ENCODE peak calls at places on chromosomes 11 and 22, in seven cellular contexts. D is Peyer's patch, Y is HCT116, F is prostate gland, K is transverse colon, E is suprapubic skin, P is IMR-90. Z is an unnamed sample. For H3K36me3, the result is how much of the 10 kb centered on the place peaks cover.

GRCh38 chr11:19242184-19242932 is 1.6 kb upstream of the E2F8 start:
- DNase-seq in Y (no peak), P (no peak), D (no peak), F (no peak), E (no peak), K (peak), Z (peak)

GRCh38 chr22:24420072-24420976 is 7.1 kb upstream of the ADORA2A start:
- DNase-seq in P (no peak), K (no peak), Y (no peak), F (no peak), E (no peak), D (no peak), Z (peak)

GRCh38 chr11:102555091-102555490 is 24.5 kb upstream of the MMP7 start:
- DNase-seq in E (no peak), P (no peak), D (no peak), F (no peak), K (no peak), Y (no peak), Z (no peak)

GRCh38 chr22:39574779-39575551 is 4.4 kb downstream of the CACNA1I start:
- DNase-seq in Y (peak), E (no peak), K (no peak), P (peak), D (no peak), F (no peak), Z (no peak)

GRCh38 chr11:127017482-127017881 is 16.9 kb upstream of the KIRREL3 start:
- DNase-seq in P (peak), Y (no peak), E (no peak), F (no peak), K (no peak), D (no peak), Z (no peak)

GRCh38 chr11:47186076-47186936 is at the start of gene PACSIN3:
- DNase-seq in E (no peak), D (peak), Y (no peak), F (no peak), P (peak), K (peak), Z (peak)

GRCh38 chr11:109946322-109946846 is 146.8 kb upstream of the ZC3H12C start:
- DNase-seq in Y (peak), F (peak), E (peak), D (peak), K (peak), P (peak), Z (peak)

GRCh38 chr11:70005107-70005818 is 72.9 kb upstream of the ANO1 start:
- DNase-seq in Y (no peak), D (no peak), E (no peak), F (no peak), K (no peak), P (peak), Z (no peak)

GRCh38 chr11:66281776-66282467 is 3.9 kb downstream of the CNIH2 start:
- DNase-seq in P (no peak), E (no peak), D (no peak), K (no peak), Y (no peak), F (no peak), Z (no peak)

GRCh38 chr11:66284526-66285078 is 4.3 kb downstream of the YIF1A start:
- DNase-seq in D (no peak), Y (no peak), F (no peak), E (no peak), K (no peak), P (no peak), Z (no peak)

GRCh38 chr11:66282468-66283455 is 4.8 kb downstream of the CNIH2 start:
- DNase-seq in K (peak), P (peak), D (peak), E (peak), Y (peak), F (peak), Z (peak)

GRCh38 chr11:66285250-66285947 is 3.5 kb downstream of the YIF1A start:
- DNase-seq in F (no peak), P (no peak), E (no peak), Y (no peak), K (no peak), D (no peak), Z (no peak)

DNA sequence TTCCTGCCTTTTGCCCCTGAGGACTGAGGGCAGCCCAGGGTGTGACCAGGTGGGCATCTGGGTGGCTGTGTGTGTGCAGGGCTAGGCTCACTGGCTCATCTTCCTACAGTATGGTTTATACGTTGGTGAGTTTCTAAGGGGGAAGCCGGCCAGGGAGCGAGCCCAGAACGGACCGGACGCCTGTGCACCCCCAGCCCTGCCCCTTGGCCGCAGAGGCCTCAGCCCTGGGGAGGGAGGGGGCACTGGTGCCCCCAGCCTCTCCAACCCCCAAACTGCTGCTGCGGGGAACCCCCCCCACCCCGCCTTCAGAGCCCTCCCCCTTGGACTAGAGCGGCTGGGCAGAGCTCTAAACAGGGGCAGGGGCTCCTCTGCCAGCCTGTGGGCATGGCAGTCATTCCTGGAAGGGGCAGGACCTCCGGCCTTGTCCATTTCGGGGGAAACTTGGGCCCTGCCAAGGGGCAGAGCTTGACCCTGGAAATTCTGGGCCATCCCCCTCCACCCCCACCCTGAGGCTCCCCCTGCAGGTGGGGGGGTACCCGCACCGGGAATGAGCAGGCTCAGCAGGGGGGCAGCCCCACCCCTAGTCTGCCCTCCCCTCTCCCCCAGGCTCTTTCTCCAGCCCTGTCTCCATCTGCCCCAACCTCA is 5.4 kb downstream of the YIF1A start:
- DNase-seq in E (no peak), K (no peak), Y (no peak), P (no peak), D (no peak), F (no peak), Z (no peak)
- TF ChIP-seq POLR2A in E (no peak), K (no peak), Y (no peak), P (no peak), D (no peak), F (no peak), Z (no peak)

GRCh38 chr11:27930946-27931345 is 177.0 kb downstream of the KIF18A start:
- DNase-seq in K (no peak), E (no peak), P (no peak), F (no peak), D (no peak), Y (no peak), Z (no peak)
- TF ChIP-seq CTCF in K (no peak), E (no peak), P (no peak), F (no peak), D (no peak), Y (no peak), Z (no peak)

GRCh38 chr22:43802897-43803495 is 9.1 kb downstream of the EFCAB6 start:
- DNase-seq in P (no peak), F (no peak), Y (no peak), K (no peak), E (no peak), D (no peak), Z (no peak)
- H3K36me3 ChIP-seq in P (under half), F (under half), Y (under half), K (under half), E (under half), D (under half), Z (under half)

GRCh38 chr22:35335936-35336781 is 36.5 kb downstream of the TOM1 start:
- DNase-seq in F (no peak), D (no peak), E (no peak), Y (no peak), K (no peak), P (no peak), Z (peak)
- TF ChIP-seq POLR2A in F (no peak), D (no peak), E (no peak), Y (no peak), K (no peak), P (no peak), Z (no peak)

GRCh38 chr22:48050836-48051235 is 1288.4 kb downstream of the TBC1D22A start:
- DNase-seq in Y (no peak), D (no peak), P (no peak), E (peak), K (no peak), F (no peak), Z (no peak)
- TF ChIP-seq CTCF in Y (no peak), D (no peak), P (no peak), E (no peak), K (no peak), F (no peak), Z (no peak)

GRCh38 chr11:84806354-84806753 is 820.8 kb downstream of the DLG2 start:
- DNase-seq in P (no peak), F (no peak), Y (no peak), D (no peak), K (no peak), E (no peak), Z (no peak)

GRCh38 chr11:84800755-84801346 is 826.3 kb downstream of the DLG2 start:
- DNase-seq in F (no peak), K (no peak), P (peak), E (no peak), Y (peak), D (no peak), Z (no peak)

DNA sequence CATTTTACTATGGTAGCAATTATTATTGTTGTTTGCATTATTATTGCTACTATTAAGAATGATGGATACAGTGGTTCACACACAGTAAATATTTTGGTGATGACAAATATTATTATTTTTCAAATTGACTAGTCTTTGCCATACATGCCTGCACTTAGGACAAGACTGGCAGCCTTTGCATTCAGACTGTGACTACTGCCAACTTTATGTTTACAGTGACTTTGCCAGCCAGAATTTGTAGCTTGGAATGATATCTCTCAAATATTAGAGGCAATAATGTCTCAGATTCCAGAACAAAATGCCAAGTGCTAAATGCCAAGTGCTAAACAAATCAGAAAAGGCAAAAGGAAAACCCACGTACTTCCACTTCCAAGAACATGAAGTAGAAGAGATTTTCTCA is 823.1 kb downstream of the DLG2 start:
- DNase-seq in P (no peak), D (no peak), Y (no peak), K (no peak), E (no peak), F (no peak), Z (no peak)
- H3K36me3 ChIP-seq in P (under half), D (under half), Y (under half), K (under half), E (under half), F (under half), Z (under half)

GRCh38 chr22:41334951-41335635 is 33.8 kb downstream of the ZC3H7B start:
- DNase-seq in P (no peak), D (no peak), K (no peak), Y (no peak), F (no peak), E (no peak), Z (peak)
- TF ChIP-seq POLR2A in P (no peak), D (no peak), K (no peak), Y (no peak), F (no peak), E (no peak), Z (no peak)

DNA sequence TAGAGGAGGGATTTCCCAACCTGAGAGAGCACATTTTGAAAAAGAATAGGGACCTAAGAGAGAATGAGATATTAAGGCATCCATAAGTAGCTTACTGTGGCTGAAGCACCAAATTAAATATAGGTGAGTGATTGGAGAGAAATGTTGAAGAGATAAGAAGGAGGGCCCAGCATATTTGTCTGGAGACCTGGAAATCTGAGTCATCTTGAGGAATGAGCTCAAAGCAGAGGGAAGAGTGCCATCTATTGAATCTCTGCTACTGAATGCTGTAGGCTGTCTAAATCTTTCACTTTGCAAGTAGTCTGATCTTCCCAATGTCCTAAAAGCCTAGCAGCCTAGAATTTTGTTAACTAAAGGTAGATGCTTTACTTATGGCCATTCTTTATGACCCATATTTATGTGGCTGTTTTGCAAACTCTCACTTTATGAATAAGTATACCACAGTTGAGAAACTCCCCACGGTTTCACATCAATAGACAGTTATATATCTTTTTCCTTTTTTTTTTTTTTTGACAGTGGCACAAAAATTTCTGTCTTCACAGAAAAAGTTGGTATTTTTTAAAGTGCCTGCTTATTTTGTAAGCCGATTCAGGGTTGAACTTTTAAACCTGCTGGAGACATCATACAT is 2093.5 kb downstream of the LRRC4C start:
- DNase-seq in D (no peak), E (no peak), F (no peak), P (no peak), Y (no peak), K (no peak), Z (no peak)
- TF ChIP-seq CTCF in D (no peak), E (no peak), F (no peak), P (no peak), Y (no peak), K (no peak), Z (peak)

GRCh38 chr11:10443152-10443551 is 11.9 kb upstream of the AMPD3 start:
- DNase-seq in P (peak), D (no peak), K (no peak), Y (no peak), F (no peak), E (no peak), Z (no peak)

GRCh38 chr11:10441021-10441523 is 14.0 kb upstream of the AMPD3 start:
- DNase-seq in D (no peak), P (peak), K (no peak), E (no peak), Y (no peak), F (no peak), Z (no peak)

GRCh38 chr11:10441652-10442503 is 13.2 kb upstream of the AMPD3 start:
- DNase-seq in Y (no peak), E (no peak), D (peak), F (no peak), P (no peak), K (no peak), Z (no peak)

GRCh38 chr11:10444725-10445286 is 10.3 kb upstream of the AMPD3 start:
- DNase-seq in K (no peak), Y (no peak), F (no peak), E (no peak), P (no peak), D (no peak), Z (no peak)

GRCh38 chr11:10443721-10444120 is 11.3 kb upstream of the AMPD3 start:
- DNase-seq in K (no peak), D (no peak), F (no peak), Y (no peak), P (no peak), E (no peak), Z (no peak)
- H3K36me3 ChIP-seq in K (under half), D (under half), F (under half), Y (under half), P (under half), E (under half), Z (under half)